ENCODE peak calls at places on chromosomes 11 and 22, in nine cellular contexts. N is CD8-positive, alpha-beta T cell; F is tibial artery; K is B cell; C is HFF-Myc; R is uterus; Q is ovary; D is MM.1S; W is AG09309. A is an unnamed sample.
A peak's percentile ranks its signal among the peaks of the same experiment; 100 is the strongest.

GRCh38 chr11:75163917-75164316 is 13.0 kb downstream of the SLCO2B1 start:
- DNase-seq in N (no peak), C (no peak), W (no peak), K (no peak), D (no peak), F (no peak), Q (no peak), R (no peak), A (no peak)

GRCh38 chr11:1234771-1235614 is 12.1 kb downstream of the MUC5B start:
- DNase-seq in Q (no peak), R (no peak), C (no peak), F (peak; percentile 17), K (no peak), W (no peak), N (no peak), D (no peak), A (no peak)

GRCh38 chr11:70200212-70200844 is 2.8 kb upstream of the FADD start:
- DNase-seq in D (no peak), Q (no peak), C (no peak), N (no peak), K (no peak), F (no peak), W (no peak), R (no peak), A (no peak)

GRCh38 chr11:104623518-104623917 is 274.7 kb downstream of the CASP12 start:
- DNase-seq in Q (no peak), F (no peak), C (no peak), N (no peak), W (no peak), R (no peak), D (no peak), K (no peak), A (no peak)

GRCh38 chr11:104105155-104105554 is 58.8 kb downstream of the PDGFD start:
- DNase-seq in D (no peak), R (no peak), K (no peak), W (no peak), N (no peak), C (no peak), F (no peak), Q (no peak), A (no peak)

GRCh38 chr22:20299736-20300136 is 20.1 kb downstream of the DGCR6L start:
- DNase-seq in C (no peak), F (no peak), W (no peak), K (no peak), D (no peak), Q (peak; percentile 68), R (no peak), N (no peak), A (no peak)

GRCh38 chr11:83459802-83460201 is 173.6 kb upstream of the CCDC90B start:
- DNase-seq in F (no peak), D (no peak), R (no peak), Q (no peak), N (no peak), W (no peak), K (no peak), C (no peak), A (no peak)

GRCh38 chr22:18118345-18118915 is 7.8 kb downstream of the TUBA8 start:
- DNase-seq in F (no peak), K (no peak), Q (no peak), C (no peak), W (no peak), D (no peak), N (no peak), R (no peak), A (no peak)

GRCh38 chr11:111977141-111978027 is 40.2 kb downstream of the DIXDC1 start:
- DNase-seq in D (no peak), F (peak; percentile 72), Q (peak; percentile 78), C (no peak), W (no peak), N (peak; percentile 15), K (peak; percentile 43), R (peak; percentile 68), A (peak; percentile 22)

GRCh38 chr22:49861642-49862407 is 8.2 kb downstream of the ZBED4 start:
- DNase-seq in C (no peak), F (no peak), D (no peak), Q (no peak), K (no peak), N (no peak), R (no peak), W (no peak), A (no peak)

GRCh38 chr11:57310630-57311086 is 14.1 kb downstream of the TNKS1BP1 start:
- DNase-seq in C (no peak), R (peak; percentile 73), N (no peak), K (no peak), F (peak; percentile 77), D (no peak), W (no peak), Q (no peak), A (no peak)

GRCh38 chr11:130001491-130002351 is 914 bp downstream of the PRDM10 start:
- DNase-seq in N (peak; percentile 41), D (peak; percentile 33), Q (no peak), R (peak; percentile 24), W (no peak), F (peak; percentile 43), K (peak; percentile 45), C (no peak), A (peak; percentile 43)

GRCh38 chr11:111540114-111540920 is at the start of gene LAYN:
- DNase-seq in R (peak; percentile 69), D (no peak), Q (peak; percentile 80), K (peak; percentile 46), C (no peak), N (peak; percentile 59), F (peak; percentile 43), W (no peak), A (no peak)

GRCh38 chr22:49608660-49609059 is 219.0 kb downstream of the BRD1 start:
- DNase-seq in R (no peak), C (no peak), Q (peak; percentile 8), K (no peak), D (no peak), F (peak; percentile 3), N (no peak), W (no peak), A (no peak)

GRCh38 chr11:27698872-27699241 is 1.4 kb downstream of the BDNF start:
- DNase-seq in D (peak; percentile 70), Q (peak; percentile 76), K (peak; percentile 65), R (peak; percentile 21), W (peak; percentile 77), C (peak; percentile 83), N (peak; percentile 51), F (peak; percentile 63), A (peak; percentile 78)

DNA sequence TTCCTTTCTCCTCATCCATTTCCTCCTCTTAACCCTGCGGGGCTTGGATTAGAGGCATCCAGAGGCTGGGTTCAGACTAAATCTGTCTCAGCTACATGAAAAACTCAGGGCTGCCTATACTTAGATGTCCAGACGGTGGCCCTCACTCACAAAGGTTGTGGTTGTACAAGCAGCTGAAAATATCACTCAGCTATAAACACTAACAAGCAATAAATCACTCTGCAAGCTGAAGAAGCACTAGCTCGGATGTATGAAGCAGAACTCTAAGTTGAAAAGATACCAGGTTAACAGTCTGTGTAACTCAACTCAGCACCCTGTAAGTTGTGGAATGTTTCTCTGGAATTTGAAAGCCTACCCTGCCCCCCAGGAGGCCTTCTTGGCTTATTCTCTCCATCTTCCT is 82.9 kb downstream of the EXT2 start:
- DNase-seq in Q (no peak), W (peak; percentile 17), D (no peak), K (no peak), C (no peak), N (no peak), R (no peak), F (no peak), A (no peak)
- TF ChIP-seq CTCF in Q (no peak), W (peak; percentile 34), D (no peak), K (no peak), C (no peak), N (no peak), R (no peak), F (no peak), A (no peak)

GRCh38 chr11:131866535-131867400 is 496.4 kb downstream of the NTM start:
- DNase-seq in C (no peak), F (no peak), K (no peak), N (no peak), D (no peak), R (no peak), W (no peak), Q (no peak), A (no peak)
- TF ChIP-seq CTCF in C (peak; percentile 5), F (no peak), K (no peak), N (no peak), D (no peak), R (no peak), W (peak; percentile 24), Q (no peak), A (no peak)

DNA sequence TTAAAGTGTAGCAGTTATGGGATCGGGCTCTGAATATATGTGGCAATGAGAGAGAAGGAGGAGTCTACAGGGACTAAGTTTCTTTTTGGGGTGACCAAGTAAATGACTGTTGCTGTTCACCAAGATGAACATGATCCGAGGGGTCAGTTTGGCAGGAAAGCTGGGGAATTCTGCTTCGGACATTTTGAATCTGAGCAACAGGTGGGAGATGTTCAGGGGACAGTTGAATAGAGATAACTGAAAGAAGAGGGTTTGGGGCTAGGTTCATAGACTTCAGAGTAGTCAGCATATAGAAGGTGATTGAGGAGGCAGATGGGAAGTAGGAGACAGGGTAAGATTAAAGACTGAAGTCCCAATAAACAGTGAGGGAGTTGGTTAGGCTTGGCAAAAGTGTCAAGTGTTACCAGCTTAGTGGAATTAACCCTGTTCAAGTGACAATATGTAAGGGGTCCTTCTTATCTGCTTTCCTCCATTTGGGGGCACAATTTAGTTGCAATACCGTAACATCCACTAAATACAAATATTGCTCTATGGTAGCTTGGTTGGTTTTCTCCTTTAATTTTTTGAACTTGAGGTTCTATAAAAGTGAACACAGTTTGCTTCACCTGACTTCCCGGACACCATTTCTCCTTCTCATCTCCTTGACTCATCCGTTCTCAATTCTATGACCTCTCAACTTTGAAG is 2.9 kb upstream of the ENTHD1 start:
- DNase-seq in Q (no peak), D (no peak), F (no peak), N (no peak), R (no peak), C (no peak), K (no peak), W (no peak), A (no peak)
- TF ChIP-seq CTCF in Q (no peak), D (no peak), F (no peak), N (peak; percentile 25), R (no peak), C (no peak), K (no peak), W (no peak), A (no peak)

GRCh38 chr11:10893713-10894112 is 35.9 kb upstream of the ZBED5 start:
- DNase-seq in K (no peak), D (no peak), N (no peak), F (no peak), C (no peak), W (peak; percentile 55), R (no peak), Q (no peak), A (no peak)
- TF ChIP-seq CTCF in K (no peak), D (no peak), N (no peak), F (peak; percentile 45), C (no peak), W (peak; percentile 52), R (no peak), Q (no peak), A (no peak)